ENCODE peak calls at places on chromosomes 5 and 9, in seven cellular contexts. M, K, R, S, G, P and V are unnamed samples. For H3K4me1, the result is how much of the 10 kb centered on the place peaks cover.

GRCh38 chr5:168875839-168876238 is 296.7 kb upstream of the PANK3 start:
- ATAC-seq in R (no peak), P (no peak), M (no peak), G (no peak), K (no peak), S (no peak), V (no peak)

GRCh38 chr5:114928644-114929462 is 240.9 kb downstream of the TRIM36 start:
- ATAC-seq in G (no peak), R (no peak), M (no peak), P (no peak), K (no peak), S (no peak), V (no peak)

GRCh38 chr5:158522761-158523160 is 577.0 kb downstream of the EBF1 start:
- ATAC-seq in K (peak), R (no peak), P (no peak), M (no peak), S (no peak), G (no peak), V (peak)

GRCh38 chr5:116738948-116739339 is 164.3 kb upstream of the SEMA6A start:
- ATAC-seq in K (peak), M (no peak), S (no peak), R (no peak), P (no peak), G (no peak), V (peak)

GRCh38 chr5:32506809-32507208 is 62.3 kb upstream of the ZFR start:
- ATAC-seq in M (peak), G (no peak), K (peak), P (no peak), S (no peak), R (no peak), V (peak)

GRCh38 chr5:175922192-175922885 is 45.8 kb downstream of the THOC3 start:
- ATAC-seq in R (no peak), S (peak), P (peak), M (peak), K (no peak), G (no peak), V (no peak)

GRCh38 chr5:178766936-178767912 is 36.8 kb upstream of the ZNF354A start:
- ATAC-seq in S (no peak), K (no peak), P (peak), M (no peak), R (no peak), G (no peak), V (no peak)

GRCh38 chr9:115373000-115373709 is 255.2 kb upstream of the TNC start:
- ATAC-seq in G (peak), S (peak), M (peak), K (no peak), R (no peak), P (peak), V (no peak)

DNA sequence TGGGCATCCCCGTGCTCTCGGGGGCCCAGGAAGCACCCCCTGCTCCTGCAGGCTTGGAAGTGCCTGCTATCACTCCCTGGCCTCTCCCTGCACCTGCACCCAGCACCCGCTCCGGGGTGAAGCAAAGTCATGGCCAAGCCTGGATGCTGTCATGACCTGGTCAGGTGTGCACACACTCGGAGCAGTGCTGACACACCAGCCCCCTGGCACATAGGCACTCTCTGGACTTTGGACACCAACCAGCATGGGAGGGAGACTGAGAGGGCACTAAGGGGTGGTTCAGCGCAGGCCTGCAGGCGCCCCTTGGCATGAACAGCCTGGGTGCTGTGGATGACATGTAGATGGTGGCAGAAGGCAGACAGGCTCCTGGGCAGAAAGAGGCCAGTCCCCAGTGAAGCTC is 158.6 kb downstream of the GHR start:
- ATAC-seq in P (no peak), S (peak), K (no peak), R (peak), M (no peak), G (no peak), V (peak)
- H3K4me1 ChIP-seq in P (under half), S (under half), K (under half), R (under half), M (under half), G (under half), V (under half)

DNA sequence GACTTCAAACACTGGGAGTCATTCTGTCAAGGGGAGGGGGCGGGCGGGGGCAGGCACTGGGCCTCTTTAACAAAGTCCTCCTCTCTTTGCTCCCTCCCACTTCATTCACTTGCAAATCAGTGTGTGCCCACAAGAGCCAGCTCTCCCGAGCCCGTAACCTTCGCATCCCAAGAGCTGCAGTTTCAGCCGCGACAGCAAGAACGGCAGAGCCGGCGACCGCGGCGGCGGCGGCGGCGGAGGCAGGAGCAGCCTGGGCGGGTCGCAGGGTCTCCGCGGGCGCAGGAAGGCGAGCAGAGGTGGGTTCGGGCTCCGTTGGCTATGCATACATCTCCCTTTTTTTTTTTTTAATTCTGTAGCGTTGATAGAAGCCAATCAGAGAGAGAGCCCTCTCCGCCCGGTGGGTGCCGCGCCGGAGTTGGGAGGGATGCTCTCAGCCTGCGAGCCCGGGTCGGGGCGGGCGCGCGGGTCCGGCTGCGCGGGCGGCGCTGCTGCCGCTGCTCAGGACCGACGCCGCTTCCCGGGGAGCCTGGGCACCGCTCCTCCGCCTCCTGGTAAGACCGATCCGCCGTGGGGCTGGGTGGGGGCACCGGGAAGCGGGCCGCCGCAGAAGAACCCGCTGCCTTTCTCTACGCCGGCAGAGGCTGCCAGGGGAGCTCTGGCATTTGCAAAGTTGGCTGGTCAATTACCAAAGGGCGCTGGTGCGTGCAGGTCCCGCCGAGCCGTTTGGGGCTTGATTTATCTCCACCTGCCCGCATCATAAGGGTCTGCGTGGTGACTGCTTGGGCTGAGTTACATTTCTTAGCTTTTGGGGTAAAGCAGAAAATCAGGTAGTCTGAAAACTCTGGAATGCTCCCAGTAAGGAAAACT is at the start of gene CDH6:
- ATAC-seq in G (peak), K (peak), R (no peak), M (peak), P (no peak), S (peak), V (peak)
- H3K4me3 ChIP-seq in G (no peak), K (peak), R (peak), M (peak), P (no peak), S (peak), V (peak)

GRCh38 chr5:148981353-148981752 is 81.5 kb downstream of the SH3TC2 start:
- ATAC-seq in P (no peak), K (no peak), M (no peak), G (no peak), R (no peak), S (no peak), V (no peak)

GRCh38 chr5:148978370-148979103 is 84.3 kb downstream of the SH3TC2 start:
- ATAC-seq in S (no peak), M (no peak), P (peak), R (peak), G (no peak), K (no peak), V (no peak)

GRCh38 chr5:148976569-148977321 is 86.1 kb downstream of the SH3TC2 start:
- ATAC-seq in R (no peak), P (no peak), K (no peak), M (no peak), G (no peak), S (no peak), V (no peak)

GRCh38 chr5:148974638-148975330 is 88.1 kb downstream of the SH3TC2 start:
- ATAC-seq in R (no peak), S (no peak), K (no peak), P (no peak), M (no peak), G (peak), V (no peak)

DNA sequence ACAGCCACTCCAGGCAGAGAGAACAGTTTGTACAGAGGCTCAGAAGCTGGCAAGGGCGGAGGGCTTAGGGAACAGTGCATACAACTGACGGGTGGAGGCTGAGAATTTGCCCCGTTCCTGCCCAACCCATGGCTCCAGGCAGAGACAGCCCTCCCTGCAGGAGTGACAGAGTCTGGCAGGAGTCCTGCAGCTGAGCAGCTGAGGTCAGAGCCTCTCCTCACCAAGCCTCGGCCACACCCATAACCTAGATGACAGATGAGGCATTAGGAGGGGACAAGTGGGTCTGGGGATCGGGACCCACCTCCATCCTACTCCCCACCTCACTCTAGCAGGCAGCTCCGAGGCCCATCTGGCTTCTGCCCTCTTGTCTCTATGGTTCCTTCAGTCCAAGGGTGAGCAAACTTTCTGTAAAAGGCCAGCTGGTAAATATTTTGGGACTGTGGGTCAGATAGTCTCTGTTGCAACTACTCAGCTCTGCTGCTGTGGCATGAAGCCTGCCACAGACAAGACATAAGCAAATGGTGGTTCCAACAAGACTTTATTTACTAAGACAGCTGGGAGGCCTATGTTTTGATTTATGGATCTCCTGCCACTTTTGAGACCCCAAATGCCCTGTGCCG is 83.6 kb downstream of the SH3TC2 start:
- ATAC-seq in G (peak), R (peak), K (peak), P (peak), S (peak), M (peak), V (peak)
- TF ChIP-seq POLR2A in G (no peak), R (no peak), K (no peak), P (no peak), S (no peak), M (no peak), V (no peak)

DNA sequence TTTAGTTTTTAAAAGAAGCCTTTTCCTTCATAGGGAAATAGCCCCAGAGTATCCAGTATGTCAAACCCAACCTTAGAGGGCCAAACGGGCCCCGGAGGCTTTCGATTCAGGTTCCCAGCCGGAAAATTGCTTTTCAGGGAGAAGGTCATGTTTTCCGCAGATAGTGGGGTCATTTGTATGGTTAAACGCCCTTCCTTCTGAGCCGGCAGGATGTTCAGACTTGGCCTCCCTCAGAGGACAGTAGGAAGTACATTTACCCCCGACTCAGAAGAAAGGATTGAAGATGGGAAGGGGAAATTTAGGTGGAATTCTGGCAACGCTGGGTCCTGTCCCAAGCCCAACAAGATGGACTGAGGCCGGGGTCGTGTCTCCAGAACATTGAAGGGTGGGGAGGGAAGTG is 195.2 kb downstream of the AOPEP start:
- ATAC-seq in S (no peak), P (no peak), M (no peak), R (no peak), K (no peak), G (no peak), V (no peak)
- H3K4me1 ChIP-seq in S (under half), P (half or more), M (under half), R (half or more), K (under half), G (under half), V (half or more)

GRCh38 chr9:84669293-84670105 is at the start of gene NTRK2:
- ATAC-seq in G (peak), K (peak), R (peak), M (no peak), P (no peak), S (no peak), V (no peak)

GRCh38 chr9:84670106-84670800 is 724 bp downstream of the NTRK2 start:
- ATAC-seq in R (peak), K (peak), G (peak), M (peak), S (no peak), P (no peak), V (no peak)

GRCh38 chr9:84667571-84668203 is 1.8 kb upstream of the NTRK2 start:
- ATAC-seq in G (peak), R (no peak), M (no peak), K (peak), P (peak), S (peak), V (no peak)

GRCh38 chr9:84668204-84669007 is 1.1 kb upstream of the NTRK2 start:
- ATAC-seq in M (peak), S (peak), P (peak), G (peak), R (peak), K (peak), V (peak)

GRCh38 chr9:84669008-84669292 is 579 bp upstream of the NTRK2 start:
- ATAC-seq in R (no peak), K (no peak), P (no peak), G (no peak), S (no peak), M (no peak), V (no peak)
- H3K4me3 ChIP-seq in R (peak), K (peak), P (no peak), G (no peak), S (no peak), M (no peak), V (peak)